ENCODE peak calls at places on chromosome 14, in seven cellular contexts. O is spleen, W is K562, G is heart left ventricle, S is HepG2, I is tibial nerve, K is endothelial cell of umbilical vein. J is an unnamed sample.

GRCh38 chr14:96564389-96564788 is 62.2 kb downstream of the PAPOLA start:
- DNase-seq in K (no peak), S (no peak), I (no peak), O (no peak), W (no peak), G (no peak), J (no peak)

GRCh38 chr14:89349196-89350008 is 67.6 kb downstream of the FOXN3 start:
- DNase-seq in I (no peak), W (no peak), O (no peak), K (no peak), S (no peak), G (no peak), J (peak)

GRCh38 chr14:94157195-94157594 is 16.9 kb upstream of the PPP4R4 start:
- DNase-seq in K (no peak), I (no peak), O (no peak), G (no peak), S (no peak), W (no peak), J (no peak)

GRCh38 chr14:87081004-87081403 is 912.0 kb downstream of the GALC start:
- DNase-seq in W (no peak), K (no peak), I (no peak), G (no peak), O (no peak), S (no peak), J (no peak)

GRCh38 chr14:91229743-91230200 is 14.7 kb downstream of the GPR68 start:
- DNase-seq in G (no peak), S (no peak), W (no peak), O (peak), I (no peak), K (no peak), J (no peak)

GRCh38 chr14:49641697-49642129 is 6.7 kb upstream of the DNAAF2 start:
- DNase-seq in I (no peak), S (peak), K (no peak), G (no peak), O (no peak), W (no peak), J (peak)

GRCh38 chr14:74979442-74980397 is 23.0 kb upstream of the EIF2B2 start:
- DNase-seq in S (no peak), I (no peak), K (peak), O (no peak), G (no peak), W (no peak), J (no peak)

GRCh38 chr14:60647081-60647836 is 2.0 kb downstream of the SIX1 start:
- DNase-seq in W (no peak), K (peak), O (no peak), G (no peak), I (no peak), S (peak), J (no peak)

GRCh38 chr14:91154851-91155625 is 41.2 kb downstream of the DGLUCY start:
- DNase-seq in G (peak), O (no peak), W (peak), I (no peak), K (peak), S (no peak), J (peak)

GRCh38 chr14:99733551-99734405 is 49.7 kb downstream of the CYP46A1 start:
- DNase-seq in K (peak), O (peak), I (peak), G (peak), S (no peak), W (no peak), J (no peak)

GRCh38 chr14:72553161-72553560 is 340.7 kb downstream of the DPF3 start:
- DNase-seq in G (no peak), W (no peak), O (no peak), I (no peak), K (no peak), S (no peak), J (no peak)

GRCh38 chr14:91245029-91245428 is 525 bp upstream of the GPR68 start:
- DNase-seq in I (no peak), G (no peak), O (peak), S (no peak), K (no peak), W (no peak), J (no peak)

GRCh38 chr14:60189923-60190840 is 25.0 kb upstream of the DHRS7 start:
- DNase-seq in G (no peak), I (no peak), O (no peak), W (no peak), K (no peak), S (no peak), J (no peak)

GRCh38 chr14:88002421-88002820 is 2.5 kb upstream of the GPR65 start:
- DNase-seq in O (peak), S (no peak), K (no peak), G (no peak), I (no peak), W (no peak), J (no peak)

GRCh38 chr14:104290058-104290667 is 151.8 kb downstream of the KIF26A start:
- DNase-seq in W (no peak), O (no peak), S (no peak), I (no peak), K (no peak), G (no peak), J (no peak)

GRCh38 chr14:93343266-93343665 is 3.7 kb upstream of the COX8C start:
- DNase-seq in I (no peak), O (no peak), K (no peak), W (no peak), G (no peak), S (no peak), J (no peak)

GRCh38 chr14:53113992-53114391 is 39.1 kb downstream of the DDHD1 start:
- DNase-seq in W (peak), K (no peak), I (no peak), G (no peak), S (no peak), O (no peak), J (no peak)

GRCh38 chr14:90970167-90970600 is 90.3 kb downstream of the RPS6KA5 start:
- DNase-seq in S (no peak), W (no peak), K (peak), O (no peak), I (no peak), G (no peak), J (no peak)

GRCh38 chr14:23569443-23570151 is 2.0 kb upstream of the AP1G2 start:
- DNase-seq in O (no peak), S (peak), G (no peak), W (peak), I (no peak), K (no peak), J (no peak)

GRCh38 chr14:89167705-89168104 is 249.3 kb downstream of the FOXN3 start:
- DNase-seq in K (no peak), O (no peak), W (no peak), I (no peak), S (no peak), G (no peak), J (no peak)

GRCh38 chr14:46580941-46581671 is 70.5 kb downstream of the RPL10L start:
- DNase-seq in G (no peak), I (no peak), S (peak), O (no peak), W (no peak), K (peak), J (no peak)

GRCh38 chr14:104735830-104736642 is 12.0 kb downstream of the ADSS1 start:
- DNase-seq in O (peak), W (no peak), G (peak), S (peak), K (peak), I (peak), J (peak)

GRCh38 chr14:104650057-104650980 is 39.1 kb upstream of the INF2 start:
- DNase-seq in S (peak), K (peak), O (peak), W (peak), G (peak), I (peak), J (peak)

GRCh38 chr14:76810525-76810924 is 2.2 kb downstream of the ANGEL1 start:
- DNase-seq in G (no peak), W (peak), K (no peak), S (no peak), O (no peak), I (no peak), J (no peak)

GRCh38 chr14:76812093-76812421 is 625 bp downstream of the ANGEL1 start:
- DNase-seq in I (no peak), O (no peak), W (peak), K (no peak), S (no peak), G (no peak), J (no peak)

GRCh38 chr14:76811561-76811960 is 1.1 kb downstream of the ANGEL1 start:
- DNase-seq in W (no peak), G (no peak), S (no peak), O (no peak), I (no peak), K (peak), J (no peak)

GRCh38 chr14:76810953-76811400 is 1.7 kb downstream of the ANGEL1 start:
- DNase-seq in O (no peak), I (no peak), W (peak), S (peak), K (peak), G (peak), J (no peak)

DNA sequence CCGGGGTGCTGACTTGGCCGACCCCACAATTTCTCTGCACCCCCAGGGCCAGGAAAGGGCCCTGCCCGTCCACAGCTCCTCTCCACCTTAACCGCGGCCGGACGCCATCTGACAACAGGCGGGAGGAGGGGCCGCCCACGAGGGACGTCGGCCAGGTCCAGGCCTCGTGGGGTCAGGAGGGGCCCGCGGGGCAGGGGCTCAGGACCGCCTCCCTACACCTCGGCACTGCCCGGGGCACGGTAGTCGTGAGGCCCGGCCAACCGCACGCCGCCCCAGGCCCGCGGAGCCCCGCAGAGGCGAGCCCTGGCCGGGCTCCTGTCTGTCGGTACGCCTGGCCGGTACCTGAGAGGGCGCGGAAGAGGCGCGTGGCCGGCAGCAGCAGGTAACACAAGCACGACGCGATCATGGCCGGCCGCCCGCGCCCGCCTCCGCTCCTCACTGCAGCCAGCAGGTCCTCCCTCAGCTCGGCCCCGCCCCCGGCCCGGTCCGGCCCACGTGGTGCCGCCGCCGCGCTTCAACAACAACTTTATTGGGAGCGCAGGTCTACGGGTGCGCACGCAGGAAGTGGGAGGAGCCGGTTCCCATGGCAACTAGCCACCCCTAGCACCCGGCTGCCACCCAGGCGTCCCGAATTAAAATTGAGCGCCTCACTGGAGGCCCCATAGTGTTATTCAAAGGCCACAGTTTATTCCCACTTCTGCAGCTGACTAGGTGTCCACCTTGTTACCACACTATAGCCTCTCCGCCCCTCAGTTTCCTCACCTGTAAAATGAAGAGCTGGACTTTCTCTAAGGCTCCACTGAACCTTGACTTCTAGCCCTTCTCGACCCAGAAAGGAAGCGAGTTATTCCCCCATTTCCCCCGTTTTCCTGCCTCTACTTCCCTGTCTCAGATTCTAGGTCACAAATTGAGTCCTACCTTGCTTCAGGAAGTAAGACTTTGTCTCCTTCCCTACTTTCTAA is at the start of gene ANGEL1:
- DNase-seq in W (peak), O (peak), G (peak), I (peak), S (peak), K (peak), J (peak)
- TF ChIP-seq POLR2A in W (peak), O (peak), G (peak), I (peak), S (peak), K (peak), J (no peak)

GRCh38 chr14:32200368-32201195 is 1.3 kb upstream of the RNU6-7 start:
- DNase-seq in K (no peak), I (no peak), S (no peak), O (no peak), G (no peak), W (no peak), J (no peak)
- H3K27ac ChIP-seq in K (no peak), I (peak), S (peak), O (peak), G (no peak), W (no peak), J (peak)

DNA sequence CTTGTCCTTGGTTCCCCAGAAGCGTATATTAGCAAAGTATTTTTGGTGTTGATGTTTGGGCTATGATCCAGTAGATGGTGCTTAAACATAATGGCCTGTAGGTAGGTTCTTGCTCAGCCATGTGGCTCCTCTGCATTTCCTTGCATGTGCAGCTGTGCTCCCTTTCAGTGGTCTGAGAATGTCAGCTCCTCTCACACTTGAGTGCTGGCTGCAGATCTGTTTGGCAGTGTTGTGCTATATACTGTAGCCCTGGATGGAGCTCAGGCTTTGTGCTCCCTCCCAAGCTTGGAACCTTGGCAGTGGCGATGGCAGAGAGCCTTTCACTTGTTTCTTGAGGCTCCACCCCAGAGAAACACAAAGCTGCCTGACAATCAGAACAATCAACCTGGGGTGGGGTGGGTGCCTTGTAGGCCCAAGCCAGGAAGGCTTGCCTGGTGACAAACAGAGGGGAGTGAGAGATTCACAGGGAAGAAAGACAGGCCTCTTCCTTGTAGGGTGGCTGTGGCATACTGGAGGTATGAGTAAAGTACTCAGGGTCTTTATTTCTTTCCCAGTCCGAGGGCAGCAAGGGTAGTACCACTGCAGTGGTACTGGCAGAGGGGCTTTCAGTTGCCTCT is 255.3 kb downstream of the RAD51B start:
- DNase-seq in G (no peak), I (no peak), W (no peak), K (no peak), S (no peak), O (no peak), J (no peak)
- TF ChIP-seq CTCF in G (no peak), I (no peak), W (no peak), K (no peak), S (peak), O (no peak), J (no peak)

GRCh38 chr14:81435578-81436295 is 35.6 kb upstream of the STON2 start:
- DNase-seq in W (peak), G (peak), I (no peak), S (peak), K (peak), O (peak), J (peak)

GRCh38 chr14:81435048-81435577 is 35.0 kb upstream of the STON2 start:
- DNase-seq in I (no peak), K (no peak), W (peak), O (no peak), G (no peak), S (no peak), J (no peak)

GRCh38 chr14:81437226-81437625 is 37.1 kb upstream of the STON2 start:
- DNase-seq in K (no peak), G (no peak), S (no peak), O (no peak), W (no peak), I (no peak), J (no peak)

GRCh38 chr14:81434230-81434629 is 34.1 kb upstream of the STON2 start:
- DNase-seq in O (no peak), S (no peak), W (peak), G (no peak), I (no peak), K (no peak), J (no peak)

DNA sequence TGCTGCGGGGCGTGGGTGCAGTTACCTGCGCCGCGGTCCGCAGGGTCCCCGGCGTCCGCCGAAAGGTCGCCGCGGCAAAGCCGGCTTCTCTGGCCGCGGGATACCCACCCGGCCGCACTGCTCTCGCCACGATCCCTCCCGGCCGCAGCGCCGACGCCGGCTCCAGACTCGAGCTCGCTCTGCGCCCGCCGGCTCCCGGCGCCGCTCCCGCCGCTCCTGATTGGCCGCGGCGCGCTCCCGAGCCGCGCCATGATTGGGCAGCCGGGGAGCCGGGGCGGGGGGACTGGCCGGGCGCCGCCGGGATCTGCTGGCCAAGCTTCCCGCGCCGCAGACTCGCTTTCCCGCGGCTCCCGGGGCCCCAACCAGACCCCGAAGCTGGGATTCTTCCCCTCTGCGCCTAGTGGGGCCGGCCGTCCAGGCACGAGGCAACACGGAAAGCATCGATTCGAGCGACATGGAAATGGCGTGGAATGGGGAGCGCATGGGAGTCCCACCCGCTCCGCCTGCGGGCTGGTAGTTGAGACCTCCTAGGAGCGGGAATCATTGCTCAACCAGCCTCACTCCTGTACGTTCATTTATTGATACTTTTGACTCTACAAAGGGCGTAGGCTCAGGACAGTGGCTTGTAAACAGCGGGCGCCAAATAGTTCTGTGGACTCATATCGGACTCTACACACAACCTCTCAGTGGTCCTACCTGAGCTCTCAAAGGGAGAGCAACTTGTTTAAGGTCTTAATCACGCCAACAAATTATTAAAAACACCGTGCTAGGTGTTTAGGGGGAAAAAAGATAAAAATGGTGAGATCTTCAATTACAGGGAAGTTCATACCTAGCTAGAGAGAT is 36.4 kb upstream of the STON2 start:
- DNase-seq in O (peak), S (peak), I (peak), K (peak), G (peak), W (peak), J (peak)
- TF ChIP-seq POLR2A in O (no peak), S (no peak), I (no peak), K (no peak), G (peak), W (peak), J (no peak)

GRCh38 chr14:100839573-100840175 is 13.8 kb downstream of the MEG3 start:
- DNase-seq in S (no peak), O (peak), I (no peak), W (no peak), K (no peak), G (no peak), J (no peak)
- H3K27ac ChIP-seq in S (no peak), O (no peak), I (no peak), W (no peak), K (no peak), G (no peak), J (no peak)

GRCh38 chr14:51182166-51182565 is 57.9 kb upstream of the TMX1 start:
- DNase-seq in O (no peak), G (no peak), W (no peak), S (no peak), K (peak), I (no peak), J (no peak)

GRCh38 chr14:51185180-51185579 is 54.9 kb upstream of the TMX1 start:
- DNase-seq in I (no peak), S (no peak), G (no peak), K (no peak), O (no peak), W (no peak), J (no peak)

GRCh38 chr14:51176819-51177218 is 63.2 kb upstream of the TMX1 start:
- DNase-seq in S (no peak), K (no peak), O (no peak), G (no peak), I (no peak), W (no peak), J (no peak)

GRCh38 chr14:51185754-51186153 is 54.3 kb upstream of the TMX1 start:
- DNase-seq in K (no peak), G (no peak), I (no peak), O (no peak), W (no peak), S (no peak), J (no peak)

DNA sequence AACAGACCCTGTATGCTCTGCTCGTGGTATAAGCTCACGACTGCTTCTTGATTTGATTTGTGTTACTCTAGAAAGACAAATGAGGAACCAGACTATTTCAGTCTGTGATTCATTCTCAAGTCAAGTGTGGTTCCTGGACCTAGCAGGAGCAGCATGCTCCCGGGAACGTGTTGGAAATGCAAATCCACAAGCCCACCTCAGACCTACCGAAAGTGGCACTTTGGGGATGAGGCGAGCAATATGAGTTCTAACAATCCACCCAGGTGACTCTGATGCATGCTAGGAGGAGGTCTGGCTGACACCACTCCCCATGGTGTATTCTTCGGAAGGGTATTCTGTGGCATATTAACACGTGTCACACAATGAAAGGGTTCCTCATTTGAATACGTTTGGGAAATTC is 59.5 kb upstream of the TMX1 start:
- DNase-seq in G (no peak), W (no peak), S (no peak), O (no peak), K (no peak), I (no peak), J (no peak)
- TF ChIP-seq CTCF in G (no peak), W (no peak), S (no peak), O (no peak), K (no peak), I (no peak), J (no peak)